ENCODE peak calls at places on chromosome 15, in four cellular contexts. I, K, D and W are unnamed samples.

GRCh38 chr15:88166330-88166993 is 90.1 kb downstream of the NTRK3 start:
- DNase-seq in I (peak), K (no peak), D (peak), W (no peak)

GRCh38 chr15:90931737-90932659 is at the start of gene HDDC3:
- DNase-seq in I (peak), K (peak), D (peak), W (peak)

GRCh38 chr15:101127503-101128076 is 124.3 kb downstream of the CHSY1 start:
- DNase-seq in D (peak), I (peak), K (peak), W (peak)

GRCh38 chr15:37125143-37125542 is 24.8 kb upstream of the MEIS2 start:
- DNase-seq in D (peak), I (peak), K (no peak), W (no peak)

GRCh38 chr15:80476036-80476435 is 71.9 kb downstream of the ARNT2 start:
- DNase-seq in I (peak), K (no peak), D (no peak), W (no peak)

GRCh38 chr15:68149059-68149458 is 56.1 kb downstream of the CALML4 start:
- DNase-seq in I (peak), K (no peak), D (peak), W (no peak)

GRCh38 chr15:32819406-32819930 is 101.7 kb downstream of the GREM1 start:
- DNase-seq in D (no peak), K (no peak), I (peak), W (no peak)

GRCh38 chr15:55993111-55993803 is at the start of gene NEDD4:
- DNase-seq in D (peak), K (peak), I (peak), W (peak)

GRCh38 chr15:31977812-31978662 is 52.3 kb upstream of the CHRNA7 start:
- DNase-seq in K (no peak), I (peak), D (peak), W (no peak)

GRCh38 chr15:25793354-25794050 is 69.6 kb downstream of the ATP10A start:
- DNase-seq in I (no peak), K (peak), D (no peak), W (no peak)

GRCh38 chr15:79054350-79054749 is 36.2 kb downstream of the RASGRF1 start:
- DNase-seq in D (no peak), I (no peak), K (no peak), W (no peak)

GRCh38 chr15:60052796-60053195 is 48.7 kb downstream of the FOXB1 start:
- DNase-seq in D (no peak), I (peak), K (no peak), W (no peak)

GRCh38 chr15:75694241-75695182 is 18.1 kb downstream of the CSPG4 start:
- DNase-seq in I (peak), K (peak), D (peak), W (peak)

GRCh38 chr15:77507911-77508310 is 87.2 kb downstream of the HMG20A start:
- DNase-seq in I (peak), D (peak), K (no peak), W (no peak)

GRCh38 chr15:89171136-89172072 is 50.0 kb downstream of the RLBP1 start:
- DNase-seq in D (peak), I (peak), K (no peak), W (no peak)

GRCh38 chr15:57328479-57329250 is 47.6 kb upstream of the CGNL1 start:
- DNase-seq in D (no peak), K (no peak), I (no peak), W (no peak)

GRCh38 chr15:74964794-74965193 is 8.2 kb upstream of the RPP25 start:
- DNase-seq in I (peak), D (peak), K (no peak), W (no peak)

GRCh38 chr15:96345560-96346389 is 15.3 kb downstream of the NR2F2 start:
- DNase-seq in D (peak), K (peak), I (peak), W (no peak)

GRCh38 chr15:61169275-61169903 is 59.7 kb downstream of the RORA start:
- DNase-seq in K (no peak), D (no peak), I (no peak), W (no peak)

GRCh38 chr15:101689901-101690300 is 34.4 kb downstream of the TARS3 start:
- DNase-seq in K (no peak), I (peak), D (peak), W (no peak)

GRCh38 chr15:38080651-38081271 is 146.3 kb downstream of the TMCO5A start:
- DNase-seq in D (peak), I (no peak), K (no peak), W (no peak)

GRCh38 chr15:70480196-70480856 is 283.0 kb downstream of the UACA start:
- DNase-seq in I (no peak), K (no peak), D (no peak), W (no peak)

GRCh38 chr15:77069521-77070121 is 1.3 kb downstream of the TSPAN3 start:
- DNase-seq in K (no peak), D (no peak), I (no peak), W (no peak)

GRCh38 chr15:22229971-22230815 is 149.9 kb downstream of the OR4M2 start:
- DNase-seq in I (no peak), K (no peak), D (no peak), W (no peak)

GRCh38 chr15:69305204-69305931 is 6.7 kb downstream of the PAQR5 start:
- DNase-seq in K (no peak), D (peak), I (peak), W (no peak)

GRCh38 chr15:86743283-86743903 is 663.7 kb downstream of the AGBL1 start:
- DNase-seq in I (no peak), D (no peak), K (no peak), W (no peak)

GRCh38 chr15:84826369-84826823 is 9.2 kb downstream of the ALPK3 start:
- DNase-seq in K (peak), I (peak), D (peak), W (no peak)

GRCh38 chr15:85396554-85396953 is 16.2 kb downstream of the AKAP13 start:
- DNase-seq in D (no peak), K (no peak), I (no peak), W (no peak)

GRCh38 chr15:56608140-56608778 is 125.0 kb downstream of the ZNF280D start:
- DNase-seq in D (no peak), I (no peak), K (no peak), W (no peak)

GRCh38 chr15:74179101-74179841 is 5.8 kb downstream of the ISLR start:
- DNase-seq in I (peak), K (peak), D (peak), W (no peak)

GRCh38 chr15:60212536-60212935 is 185.2 kb downstream of the ANXA2 start:
- DNase-seq in I (peak), K (no peak), D (peak), W (no peak)

GRCh38 chr15:78216276-78217229 is 17.8 kb downstream of the ACSBG1 start:
- DNase-seq in D (peak), K (no peak), I (no peak), W (no peak)

GRCh38 chr15:101810451-101810850 is 1.6 kb upstream of the OR4F15 start:
- DNase-seq in K (no peak), D (no peak), I (no peak), W (no peak)

GRCh38 chr15:24761704-24762302 is 86.2 kb downstream of the NPAP1 start:
- DNase-seq in D (peak), K (no peak), I (peak), W (no peak)

GRCh38 chr15:66220587-66220986 is 33.0 kb downstream of the MEGF11 start:
- DNase-seq in K (peak), D (no peak), I (no peak), W (no peak)

GRCh38 chr15:82045179-82045891 is 483 bp downstream of the MEX3B start:
- DNase-seq in K (peak), D (peak), I (peak), W (no peak)

GRCh38 chr15:50247819-50248650 is 17.5 kb downstream of the HDC start:
- DNase-seq in K (no peak), I (no peak), D (no peak), W (no peak)

GRCh38 chr15:84731774-84732173 is 15.8 kb upstream of the SEC11A start:
- DNase-seq in I (peak), K (no peak), D (peak), W (no peak)

GRCh38 chr15:62644874-62645755 is 397.4 kb upstream of the TPM1 start:
- DNase-seq in I (no peak), K (no peak), D (no peak), W (no peak)
- TF ChIP-seq CTCF in I (no peak), K (no peak), D (no peak), W (no peak)

DNA sequence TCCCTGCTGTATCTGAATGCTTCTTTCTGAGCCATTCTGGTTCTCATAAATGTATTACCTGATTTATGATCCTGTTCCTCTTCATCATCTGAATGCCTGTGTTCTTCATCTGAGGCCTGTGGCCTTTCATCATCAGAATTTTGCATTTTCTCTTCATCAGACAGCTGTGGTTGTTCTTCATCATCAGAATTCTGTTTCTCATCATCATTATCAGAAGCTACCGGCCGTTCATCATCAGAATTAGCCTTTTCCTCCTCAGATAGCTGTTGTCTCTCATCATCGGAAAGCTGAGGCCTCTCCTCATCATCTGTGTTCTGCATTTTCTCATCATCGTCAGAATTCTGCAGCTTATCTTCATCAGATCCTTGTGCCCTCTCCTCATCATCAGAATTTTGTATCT is 5.9 kb downstream of the LEO1 start:
- DNase-seq in I (no peak), K (no peak), D (no peak), W (no peak)
- TF ChIP-seq CTCF in I (no peak), K (no peak), D (no peak), W (no peak)

DNA sequence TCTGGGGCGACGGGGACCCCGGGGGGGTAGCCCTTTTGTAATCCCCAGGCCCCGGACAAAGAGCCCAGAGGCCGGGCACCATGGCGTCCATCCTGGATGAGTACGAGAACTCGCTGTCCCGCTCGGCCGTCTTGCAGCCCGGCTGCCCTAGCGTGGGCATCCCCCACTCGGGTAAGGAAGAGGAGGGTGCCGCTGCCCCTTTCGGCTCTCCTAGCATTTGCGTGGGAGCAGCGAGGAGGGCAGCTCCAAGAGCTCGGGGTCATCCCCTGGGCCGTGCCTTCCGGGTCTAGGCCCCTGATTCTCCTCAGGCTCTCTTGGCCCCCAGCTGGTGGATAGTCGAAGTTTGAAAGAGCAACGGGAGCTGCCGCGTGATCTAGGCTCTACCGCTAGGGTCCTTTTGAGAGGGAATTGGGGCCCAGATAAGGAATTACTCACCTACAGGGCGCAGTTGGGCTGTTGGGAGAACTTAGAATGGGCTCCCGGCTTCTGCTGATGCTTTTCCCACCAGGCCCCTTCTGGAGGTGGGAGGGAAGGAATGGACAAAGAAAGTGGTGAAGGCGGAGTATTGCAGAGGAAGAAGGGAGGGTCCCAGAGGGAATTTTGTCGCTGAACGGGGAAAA is 549 bp downstream of the VPS18 start:
- DNase-seq in K (no peak), I (peak), D (peak), W (no peak)
- TF ChIP-seq CTCF in K (peak), I (peak), D (peak), W (peak)

GRCh38 chr15:64740361-64741170 is 34.8 kb downstream of the RBPMS2 start:
- DNase-seq in K (peak), D (peak), I (peak), W (no peak)
- TF ChIP-seq CTCF in K (no peak), D (peak), I (peak), W (no peak)